ENCODE peak calls at places on chromosomes 5 and 9, in five cellular contexts. O is A549; J is activated naive CD4-positive, alpha-beta T cell; K is stimulated activated CD8-positive, alpha-beta memory T cell treated with anti-CD3 and anti-CD28 coated beads, Interleukin-7, amount 100 ng/mL, for 1 hour; B is colonic mucosa. C is an unnamed sample.

GRCh38 chr5:80437326-80437725 is 29.5 kb downstream of the ZFYVE16 start:
- DNase-seq in K (no peak), J (no peak), O (no peak), B (no peak), C (no peak)

GRCh38 chr9:16626577-16627130 is 243.8 kb downstream of the BNC2 start:
- DNase-seq in B (no peak), J (no peak), K (no peak), O (peak), C (no peak)

GRCh38 chr5:57509501-57510260 is 27.1 kb upstream of the ACTBL2 start:
- DNase-seq in J (no peak), B (no peak), O (no peak), K (no peak), C (no peak)

GRCh38 chr9:124776613-124776951 is 351 bp upstream of the OLFML2A start:
- DNase-seq in K (no peak), B (no peak), O (no peak), J (no peak), C (no peak)

GRCh38 chr5:134131165-134131564 is 16.7 kb downstream of the TCF7 start:
- DNase-seq in O (no peak), K (no peak), J (no peak), B (no peak), C (no peak)

GRCh38 chr9:4592886-4593285 is 69.2 kb upstream of the PLPP6 start:
- DNase-seq in K (no peak), B (no peak), J (no peak), O (no peak), C (no peak)

GRCh38 chr5:133957080-133957479 is 11.3 kb downstream of the C5orf15 start:
- DNase-seq in O (no peak), B (no peak), J (no peak), K (no peak), C (no peak)

GRCh38 chr9:87071473-87071872 is 124.2 kb upstream of the GAS1 start:
- DNase-seq in J (no peak), B (no peak), K (no peak), O (no peak), C (no peak)

GRCh38 chr5:52560366-52560765 is 227.3 kb upstream of the ITGA1 start:
- DNase-seq in J (no peak), B (no peak), K (no peak), O (no peak), C (no peak)

GRCh38 chr9:115341401-115341800 is 223.4 kb upstream of the TNC start:
- DNase-seq in B (no peak), J (no peak), K (no peak), O (no peak), C (no peak)

GRCh38 chr5:14945021-14945420 is 73.4 kb upstream of the ANKH start:
- DNase-seq in K (no peak), O (peak), J (no peak), B (no peak), C (no peak)

GRCh38 chr5:126888180-126888579 is 111.2 kb downstream of the LMNB1 start:
- DNase-seq in K (no peak), O (no peak), J (no peak), B (no peak), C (no peak)

GRCh38 chr5:38871790-38872551 is 26.2 kb downstream of the OSMR start:
- DNase-seq in J (no peak), O (peak), B (no peak), K (no peak), C (peak)

GRCh38 chr5:174271316-174271715 is 225.8 kb downstream of the NSG2 start:
- DNase-seq in O (no peak), B (no peak), K (no peak), J (no peak), C (no peak)

GRCh38 chr9:81754245-81754644 is 64.9 kb upstream of the TLE1 start:
- DNase-seq in B (no peak), J (no peak), K (no peak), O (peak), C (no peak)

GRCh38 chr5:68305223-68305865 is 89.8 kb downstream of the PIK3R1 start:
- DNase-seq in J (no peak), K (no peak), O (no peak), B (no peak), C (no peak)

GRCh38 chr9:123371228-123371584 is 15.2 kb downstream of the CRB2 start:
- DNase-seq in B (no peak), O (no peak), K (no peak), J (no peak), C (no peak)

GRCh38 chr5:109865636-109866035 is 175.9 kb downstream of the MAN2A1 start:
- DNase-seq in K (no peak), B (no peak), O (peak), J (no peak), C (peak)

GRCh38 chr5:119070578-119070827 is 384 bp upstream of the DMXL1 start:
- DNase-seq in J (peak), O (no peak), K (no peak), B (peak), C (no peak)

GRCh38 chr9:7121664-7122063 is 363.9 kb downstream of the KDM4C start:
- DNase-seq in O (no peak), K (no peak), J (no peak), B (no peak), C (no peak)

GRCh38 chr9:27333241-27334052 is 36.5 kb upstream of the EQTN start:
- DNase-seq in K (no peak), J (peak), O (peak), B (peak), C (peak)